ENCODE peak calls at places on chromosomes 1 and 21, in ten cellular contexts. R is nephron progenitor cell; Y is GM13977; F is cardiac fibroblast; G is WERI-Rb-1; Z is GM23338; V is osteoblast; P is upper lobe of right lung; K is CD8-positive, alpha-beta T cell; I is fibroblast of pulmonary artery. X is an unnamed sample.

GRCh38 chr1:116375884-116376733 is 3.1 kb downstream of the ATP1A1 start:
- DNase-seq in R (peak), Y (no peak), F (peak), G (peak), Z (peak), V (peak), P (peak), K (peak), I (peak), X (peak)

GRCh38 chr1:54716299-54717047 is 812 bp downstream of the TTC4 start:
- DNase-seq in R (no peak), Y (no peak), F (peak), G (no peak), Z (no peak), V (peak), P (no peak), K (no peak), I (peak), X (no peak)

GRCh38 chr1:76494807-76495206 is 372.5 kb upstream of the ST6GALNAC5 start:
- DNase-seq in R (no peak), Y (peak), F (no peak), G (no peak), Z (peak), V (no peak), P (no peak), K (no peak), I (peak), X (no peak)

GRCh38 chr1:62373221-62373620 is 54.0 kb upstream of the KANK4 start:
- DNase-seq in R (no peak), Y (no peak), F (no peak), G (no peak), Z (no peak), V (no peak), P (no peak), K (no peak), I (no peak), X (no peak)

GRCh38 chr1:155938220-155938627 is 3.2 kb upstream of the RXFP4 start:
- DNase-seq in R (no peak), Y (peak), F (peak), G (peak), Z (peak), V (peak), P (no peak), K (no peak), I (peak), X (peak)

GRCh38 chr21:36980280-36981048 is 14.0 kb upstream of the HLCS start:
- DNase-seq in R (peak), Y (no peak), F (peak), G (no peak), Z (peak), V (no peak), P (peak), K (no peak), I (no peak), X (no peak)

GRCh38 chr1:231776006-231776707 is 149.6 kb downstream of the DISC1 start:
- DNase-seq in R (no peak), Y (no peak), F (peak), G (no peak), Z (no peak), V (peak), P (no peak), K (no peak), I (peak), X (peak)

GRCh38 chr1:107277022-107277421 is 136.2 kb downstream of the NTNG1 start:
- DNase-seq in R (peak), Y (no peak), F (peak), G (peak), Z (peak), V (peak), P (no peak), K (no peak), I (peak), X (peak)

GRCh38 chr21:30468912-30469812 is 11.0 kb downstream of the KRTAP19-1 start:
- DNase-seq in R (peak), Y (no peak), F (no peak), G (no peak), Z (no peak), V (no peak), P (no peak), K (no peak), I (no peak), X (no peak)

GRCh38 chr1:182196897-182197546 is 135.5 kb upstream of the ZNF648 start:
- DNase-seq in R (no peak), Y (no peak), F (no peak), G (no peak), Z (no peak), V (no peak), P (no peak), K (no peak), I (no peak), X (no peak)

GRCh38 chr1:162412002-162412401 is at the start of gene SH2D1B:
- DNase-seq in R (no peak), Y (no peak), F (no peak), G (no peak), Z (no peak), V (no peak), P (no peak), K (peak), I (no peak), X (no peak)

GRCh38 chr1:207495816-207496792 is at the start of gene CR1:
- DNase-seq in R (peak), Y (peak), F (peak), G (no peak), Z (peak), V (peak), P (peak), K (peak), I (peak), X (no peak)

GRCh38 chr1:48810740-48811139 is 34.0 kb upstream of the BEND5 start:
- DNase-seq in R (no peak), Y (no peak), F (no peak), G (no peak), Z (no peak), V (no peak), P (no peak), K (no peak), I (no peak), X (no peak)

GRCh38 chr1:72936942-72937341 is 654.6 kb upstream of the NEGR1 start:
- DNase-seq in R (no peak), Y (no peak), F (no peak), G (no peak), Z (no peak), V (no peak), P (no peak), K (no peak), I (no peak), X (no peak)

GRCh38 chr1:3865606-3866160 is 8.4 kb downstream of the DFFB start:
- DNase-seq in R (no peak), Y (no peak), F (no peak), G (no peak), Z (no peak), V (no peak), P (no peak), K (no peak), I (no peak), X (no peak)

GRCh38 chr21:27480841-27481261 is 514.0 kb upstream of the ADAMTS5 start:
- DNase-seq in R (no peak), Y (no peak), F (peak), G (no peak), Z (no peak), V (no peak), P (no peak), K (no peak), I (peak), X (peak)

GRCh38 chr1:63662056-63662836 is 69.0 kb downstream of the PGM1 start:
- DNase-seq in R (no peak), Y (no peak), F (peak), G (no peak), Z (no peak), V (peak), P (no peak), K (no peak), I (peak), X (peak)

GRCh38 chr21:42539931-42540343 is 26.3 kb downstream of the SLC37A1 start:
- DNase-seq in R (peak), Y (no peak), F (no peak), G (peak), Z (peak), V (no peak), P (peak), K (no peak), I (no peak), X (no peak)

GRCh38 chr1:23066075-23066474 is 46.8 kb downstream of the KDM1A start:
- DNase-seq in R (no peak), Y (no peak), F (no peak), G (no peak), Z (no peak), V (no peak), P (no peak), K (no peak), I (no peak), X (no peak)

DNA sequence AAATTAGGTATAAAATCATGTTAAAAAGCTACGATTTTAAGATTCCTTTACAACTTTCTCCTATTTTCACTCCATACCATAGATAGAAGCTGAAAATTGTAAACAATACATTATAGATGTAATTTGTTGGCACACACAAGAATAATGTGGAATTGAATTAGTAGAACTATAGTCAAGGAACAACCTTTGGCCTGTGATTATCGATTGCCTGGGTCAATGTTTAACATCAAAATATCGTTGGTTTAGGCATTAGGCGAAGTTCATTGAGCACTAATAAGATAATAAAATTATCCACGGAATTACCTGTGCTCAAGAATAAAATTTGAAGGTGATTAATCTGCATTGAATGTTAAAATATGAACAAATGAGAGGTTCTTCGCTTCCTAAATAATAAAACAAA is 455.1 kb upstream of the ZP4 start:
- DNase-seq in R (no peak), Y (no peak), F (no peak), G (no peak), Z (no peak), V (no peak), P (no peak), K (no peak), I (no peak), X (no peak)
- TF ChIP-seq CTCF in R (no peak), Y (no peak), F (no peak), G (no peak), Z (no peak), V (no peak), P (no peak), K (no peak), I (no peak), X (no peak)

DNA sequence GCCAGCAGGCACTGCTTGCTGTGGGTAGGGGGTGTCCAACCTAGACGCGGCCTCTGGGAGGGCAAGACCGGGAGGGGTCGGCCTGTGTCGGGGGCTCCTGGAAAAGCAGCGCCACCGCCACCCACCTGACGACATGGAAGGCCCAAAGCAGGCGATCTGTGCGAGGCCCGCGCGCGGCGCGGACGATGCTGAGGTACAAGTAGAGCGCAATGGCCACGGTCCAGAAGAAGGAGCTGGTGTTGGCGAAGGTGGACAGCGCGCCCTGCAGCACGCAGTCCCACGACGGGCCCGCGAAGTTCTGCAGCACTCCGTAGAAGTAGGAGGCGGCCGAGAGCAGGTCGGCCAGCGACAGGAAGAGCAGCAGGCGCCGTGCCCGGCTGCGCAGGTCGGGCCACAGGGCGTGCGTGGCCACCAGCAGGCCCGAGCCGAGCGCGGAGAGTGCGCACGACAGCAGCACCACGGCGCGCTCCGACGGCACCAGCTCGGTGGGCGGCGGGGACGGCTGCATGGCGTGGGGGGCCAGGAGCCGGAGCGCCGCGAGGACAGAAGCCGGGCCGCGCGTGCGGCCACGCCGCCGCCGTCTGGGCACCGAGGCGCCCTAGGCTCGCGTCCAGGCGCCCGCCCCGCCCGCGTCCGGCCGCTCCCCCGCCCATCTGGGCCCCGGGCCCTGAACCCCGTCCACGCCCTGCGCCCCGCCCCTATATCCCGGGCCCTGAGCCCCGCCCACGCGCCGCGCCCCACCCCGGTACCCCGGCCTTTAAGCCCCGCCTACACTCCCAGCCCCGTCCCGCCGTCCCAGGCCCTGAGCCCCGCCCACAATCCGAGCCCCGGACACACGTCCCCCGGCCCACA is at the start of gene GPR157:
- DNase-seq in R (peak), Y (peak), F (peak), G (no peak), Z (peak), V (peak), P (peak), K (peak), I (peak), X (peak)
- TF ChIP-seq CTCF in R (no peak), Y (no peak), F (no peak), G (no peak), Z (no peak), V (no peak), P (no peak), K (no peak), I (no peak), X (no peak)

GRCh38 chr1:31976401-31976800 is 37.3 kb upstream of the KHDRBS1 start:
- DNase-seq in R (no peak), Y (no peak), F (no peak), G (no peak), Z (no peak), V (peak), P (no peak), K (no peak), I (no peak), X (no peak)

GRCh38 chr1:31981976-31982375 is 31.7 kb upstream of the KHDRBS1 start:
- DNase-seq in R (no peak), Y (no peak), F (no peak), G (peak), Z (no peak), V (peak), P (no peak), K (peak), I (no peak), X (no peak)

GRCh38 chr1:31980835-31981782 is 32.6 kb upstream of the KHDRBS1 start:
- DNase-seq in R (no peak), Y (no peak), F (no peak), G (no peak), Z (no peak), V (no peak), P (no peak), K (no peak), I (no peak), X (no peak)

GRCh38 chr1:31978853-31979400 is 34.7 kb upstream of the KHDRBS1 start:
- DNase-seq in R (no peak), Y (no peak), F (no peak), G (no peak), Z (peak), V (peak), P (no peak), K (no peak), I (no peak), X (no peak)

DNA sequence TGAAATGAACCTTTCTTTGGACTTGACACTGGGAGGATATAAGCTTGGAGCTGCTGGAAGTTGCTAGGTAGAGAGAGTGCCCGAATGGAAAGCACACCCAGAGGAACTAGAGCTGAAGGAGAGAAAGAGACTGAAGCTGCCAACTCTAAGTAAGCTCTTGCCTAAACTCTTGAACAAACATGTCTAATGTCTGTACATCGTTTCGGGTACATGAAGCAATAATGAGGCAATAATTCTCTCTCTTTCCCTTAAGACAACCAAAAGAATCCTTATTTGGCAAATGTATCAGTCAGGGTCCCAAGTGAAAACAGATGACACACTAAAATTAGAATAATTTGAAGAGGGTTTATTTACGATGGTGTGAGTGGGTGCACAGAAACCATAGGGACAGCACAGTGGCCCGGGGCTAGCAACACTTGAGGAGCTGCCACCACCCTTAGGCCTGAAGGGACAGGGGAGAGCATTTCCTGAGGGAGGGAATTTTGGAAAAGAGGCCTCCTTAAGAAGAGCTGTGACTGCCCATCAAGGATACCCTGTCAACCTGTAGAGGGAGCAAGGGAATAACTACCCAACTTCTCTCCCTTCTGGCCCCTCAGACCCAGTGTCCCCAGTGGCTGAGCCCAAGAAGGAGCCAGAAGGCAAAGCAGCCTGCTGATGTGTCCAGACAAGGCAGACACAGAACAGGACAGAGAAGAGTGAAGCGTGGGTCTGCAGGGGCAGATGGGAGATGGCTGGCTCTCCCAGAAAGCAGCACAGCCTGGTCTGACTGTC is 36.1 kb upstream of the KHDRBS1 start:
- DNase-seq in R (no peak), Y (no peak), F (peak), G (peak), Z (peak), V (peak), P (no peak), K (no peak), I (peak), X (peak)
- TF ChIP-seq CTCF in R (no peak), Y (peak), F (peak), G (peak), Z (peak), V (peak), P (peak), K (no peak), I (peak), X (peak)

GRCh38 chr1:169712309-169712631 is 850 bp upstream of the SELL start:
- DNase-seq in R (no peak), Y (no peak), F (no peak), G (no peak), Z (no peak), V (no peak), P (no peak), K (no peak), I (no peak), X (no peak)
- TF ChIP-seq CTCF in R (peak), Y (no peak), F (no peak), G (no peak), Z (no peak), V (no peak), P (no peak), K (peak), I (no peak), X (no peak)

X was measured in fibroblast of villous mesenchyme.